ENCODE peak calls at places on chromosomes 5 and 9, in four cellular contexts. S is PC-9, F is stomach, E is gastrocnemius medialis. J is an unnamed sample.

GRCh38 chr9:81898851-81899250 is 29.4 kb upstream of the SPATA31D4 start:
- DNase-seq in S (no peak), F (no peak), E (no peak), J (no peak)

GRCh38 chr5:60788863-60789513 is 55.1 kb downstream of the ELOVL7 start:
- DNase-seq in S (no peak), E (no peak), F (no peak), J (no peak)

GRCh38 chr9:129888085-129888808 is 53.0 kb downstream of the USP20 start:
- DNase-seq in F (peak; percentile 62), E (no peak), S (peak; percentile 79), J (no peak)

GRCh38 chr9:36169166-36169565 is at the start of gene CCIN:
- DNase-seq in S (no peak), E (no peak), F (no peak), J (no peak)

GRCh38 chr5:88502179-88503064 is 233.8 kb upstream of the TMEM161B start:
- DNase-seq in E (no peak), F (no peak), S (no peak), J (no peak)

GRCh38 chr9:11374961-11375360 is 762.2 kb upstream of the PTPRD start:
- DNase-seq in E (no peak), F (no peak), S (no peak), J (no peak)

GRCh38 chr5:77302247-77302646 is 91.8 kb downstream of the PDE8B start:
- DNase-seq in E (no peak), S (no peak), F (no peak), J (no peak)

GRCh38 chr5:151694035-151694485 is 7.3 kb upstream of the SPARC start:
- DNase-seq in F (no peak), S (no peak), E (no peak), J (no peak)

GRCh38 chr9:115396071-115396529 is 278.1 kb upstream of the TNC start:
- DNase-seq in E (no peak), S (no peak), F (no peak), J (no peak)

GRCh38 chr5:134141346-134142050 is 27.0 kb downstream of the TCF7 start:
- DNase-seq in E (no peak), S (no peak), F (peak; percentile 21), J (no peak)

GRCh38 chr9:21244841-21245240 is 5.0 kb upstream of the IFNA14 start:
- DNase-seq in E (no peak), F (no peak), S (no peak), J (no peak)
- TF ChIP-seq CTCF in E (no peak), F (no peak), S (no peak), J (no peak)

GRCh38 chr5:178931846-178932760 is 8.9 kb upstream of the ZNF454 start:
- DNase-seq in E (no peak), S (no peak), F (no peak), J (no peak)
- H3K9me3 ChIP-seq in E (peaks cover 63% of the 10 kb centered on the region), S (peaks cover 35% of the 10 kb centered on the region), F (peaks cover 100% of the 10 kb centered on the region), J (peaks cover 38% of the 10 kb centered on the region)

GRCh38 chr5:147689436-147689835 is 93.1 kb downstream of the JAKMIP2 start:
- DNase-seq in F (no peak), S (no peak), E (no peak), J (no peak)

GRCh38 chr5:147691134-147691533 is 91.4 kb downstream of the JAKMIP2 start:
- DNase-seq in F (no peak), S (no peak), E (no peak), J (no peak)

GRCh38 chr5:147688965-147689364 is 93.6 kb downstream of the JAKMIP2 start:
- DNase-seq in F (peak; percentile 50), S (no peak), E (no peak), J (no peak)

GRCh38 chr5:147693238-147693637 is 89.3 kb downstream of the JAKMIP2 start:
- DNase-seq in E (no peak), S (no peak), F (no peak), J (no peak)

DNA sequence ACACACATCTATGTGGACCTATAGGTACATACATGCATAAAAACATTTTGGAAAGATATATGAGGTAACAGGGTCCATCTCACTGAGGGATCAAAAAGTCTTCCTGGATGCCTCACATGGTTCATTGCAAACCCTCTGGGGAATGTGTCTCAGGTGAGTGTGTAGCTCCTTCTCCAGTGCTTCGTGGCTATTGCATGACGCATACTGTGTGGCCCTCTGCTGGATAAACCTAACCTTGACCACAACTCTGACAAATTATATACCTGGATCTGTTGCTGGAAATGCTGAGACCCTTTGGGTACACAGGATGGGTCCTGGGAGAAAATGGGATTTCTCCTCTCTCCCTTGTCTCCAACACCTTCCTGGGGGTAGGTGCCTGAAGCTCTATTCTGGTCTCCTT is 91.9 kb downstream of the JAKMIP2 start:
- DNase-seq in E (no peak), S (no peak), F (peak; percentile 30), J (peak; percentile 60)
- TF ChIP-seq CTCF in E (no peak), S (peak; percentile 20), F (peak; percentile 27), J (peak; percentile 55)

GRCh38 chr5:141245250-141245717 is at the start of gene PCDHB15:
- DNase-seq in F (no peak), E (no peak), S (peak; percentile 11), J (no peak)
- H3K9me3 ChIP-seq in F (peaks cover 91% of the 10 kb centered on the region), E (peaks cover 9% of the 10 kb centered on the region), S (peaks cover 7% of the 10 kb centered on the region), J (peaks cover 27% of the 10 kb centered on the region)

GRCh38 chr5:179227196-179227577 is 118.1 kb downstream of the ADAMTS2 start:
- DNase-seq in S (no peak), E (no peak), F (no peak), J (peak; percentile 17)
- TF ChIP-seq CTCF in S (no peak), E (no peak), F (no peak), J (no peak)

GRCh38 chr9:135004772-135005171 is 82.7 kb upstream of the OLFM1 start:
- DNase-seq in F (no peak), E (no peak), S (no peak), J (no peak)

GRCh38 chr9:135001526-135001925 is 83.8 kb upstream of the FCN1 start:
- DNase-seq in E (no peak), F (no peak), S (no peak), J (no peak)

GRCh38 chr9:135002336-135002735 is 84.6 kb upstream of the FCN1 start:
- DNase-seq in E (no peak), F (no peak), S (no peak), J (no peak)

GRCh38 chr9:134996591-134997530 is 79.1 kb upstream of the FCN1 start:
- DNase-seq in F (no peak), E (no peak), S (no peak), J (no peak)

GRCh38 chr9:135000647-135001245 is 83.0 kb upstream of the FCN1 start:
- DNase-seq in S (no peak), F (no peak), E (no peak), J (no peak)
- H3K9me3 ChIP-seq in S (peaks cover 5% of the 10 kb centered on the region), F (peaks cover 17% of the 10 kb centered on the region), E (no peaks in the 10 kb centered on the region), J (peaks cover 21% of the 10 kb centered on the region)

DNA sequence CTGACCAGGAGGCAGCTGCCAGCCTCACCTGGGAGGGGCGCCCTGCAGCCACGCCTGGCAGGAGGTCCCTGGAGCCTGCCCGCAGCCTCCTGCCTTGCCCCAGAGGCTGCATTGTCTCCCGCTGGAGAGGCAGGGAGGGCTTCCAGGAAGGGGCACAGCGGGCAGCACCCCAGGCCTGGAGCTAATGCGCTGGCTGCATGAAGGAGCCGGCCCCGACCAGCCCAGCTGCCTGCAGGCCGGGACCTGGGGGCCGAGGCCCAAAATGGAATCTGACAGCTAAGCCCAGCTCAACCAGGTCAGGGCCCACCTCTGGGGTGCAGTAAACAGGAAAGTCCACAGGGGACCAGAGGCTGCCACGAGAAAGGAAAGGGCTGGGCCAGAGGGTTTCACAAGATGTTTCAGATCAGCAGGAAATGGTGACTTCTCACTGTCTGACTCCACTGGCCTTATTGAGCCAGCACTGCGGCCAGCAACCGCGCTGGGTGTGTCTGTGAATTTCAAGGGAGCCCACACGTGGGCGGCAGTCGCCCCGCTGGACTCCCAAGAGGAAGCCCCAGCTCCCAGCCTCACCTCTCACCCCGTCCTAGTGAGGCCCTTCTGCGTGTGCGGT is 18.6 kb upstream of the NOTCH1 start:
- DNase-seq in E (no peak), S (peak; percentile 58), F (peak; percentile 40), J (no peak)
- TF ChIP-seq CTCF in E (no peak), S (peak; percentile 43), F (no peak), J (no peak)

DNA sequence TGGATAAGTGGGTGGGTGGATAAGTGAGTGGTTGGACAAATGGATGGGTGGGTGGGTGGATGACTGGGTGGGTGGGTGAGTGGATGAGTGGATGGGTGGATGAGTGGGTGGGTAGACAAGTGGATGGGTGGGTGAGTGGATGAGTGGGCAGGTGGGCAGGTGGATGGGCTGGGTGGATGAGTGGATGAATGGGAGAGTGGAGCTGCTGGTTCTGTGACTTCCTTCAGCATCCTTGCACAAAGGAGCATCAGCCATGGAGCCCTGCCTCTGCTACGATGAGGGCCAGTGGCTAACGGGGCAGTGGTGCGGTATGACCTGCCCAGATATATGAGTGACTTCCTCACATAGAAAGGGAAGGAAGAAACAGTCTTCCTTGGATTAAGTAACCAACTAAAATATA is 398.7 kb upstream of the IRX4 start:
- DNase-seq in F (no peak), E (no peak), S (no peak), J (no peak)
- H3K9me3 ChIP-seq in F (no peaks in the 10 kb centered on the region), E (no peaks in the 10 kb centered on the region), S (no peaks in the 10 kb centered on the region), J (no peaks in the 10 kb centered on the region)

GRCh38 chr5:148687427-148687826 is 33.1 kb upstream of the HTR4 start:
- DNase-seq in F (no peak), E (no peak), S (peak; percentile 1), J (peak; percentile 56)
- TF ChIP-seq CTCF in F (no peak), E (no peak), S (peak; percentile 61), J (peak; percentile 70)

J was measured in Caco-2.